ENCODE peak calls at places on chromosomes 6 and 20, in five cellular contexts. D is tibial artery, H is AG04450, R is DND-41, W is lower leg skin. E is an unnamed sample.
A peak's percentile ranks its signal among the peaks of the same experiment; 100 is the strongest.

GRCh38 chr6:83867527-83868161 is 8.2 kb downstream of the CYB5R4 start:
- DNase-seq in R (peak; percentile 70), H (peak; percentile 59), W (no peak), D (peak; percentile 51), E (peak; percentile 41)

GRCh38 chr20:22369100-22369499 is 215.3 kb downstream of the FOXA2 start:
- DNase-seq in H (no peak), D (no peak), R (no peak), W (no peak), E (no peak)

GRCh38 chr6:25058387-25058786 is 122.6 kb upstream of the RIPOR2 start:
- DNase-seq in R (no peak), H (no peak), D (no peak), W (no peak), E (no peak)

GRCh38 chr6:11202513-11203305 is 29.8 kb downstream of the NEDD9 start:
- DNase-seq in H (no peak), R (no peak), W (no peak), D (no peak), E (no peak)

GRCh38 chr6:100538086-100538485 is 73.4 kb upstream of the SIM1 start:
- DNase-seq in R (no peak), H (no peak), D (no peak), W (no peak), E (no peak)

GRCh38 chr20:4026093-4026601 is 10.8 kb upstream of the RNF24 start:
- DNase-seq in R (no peak), D (no peak), H (peak; percentile 68), W (no peak), E (no peak)

GRCh38 chr6:156250593-156250992 is 526.6 kb upstream of the ARID1B start:
- DNase-seq in R (no peak), H (no peak), W (no peak), D (no peak), E (no peak)

GRCh38 chr20:25280574-25281535 is 33.0 kb downstream of the PYGB start:
- DNase-seq in R (no peak), D (peak; percentile 19), W (peak; percentile 77), H (no peak), E (no peak)

GRCh38 chr6:1797801-1798200 is 188.1 kb downstream of the FOXC1 start:
- DNase-seq in D (no peak), W (no peak), H (no peak), R (no peak), E (no peak)

GRCh38 chr20:56702931-56703840 is 74.1 kb downstream of the TFAP2C start:
- DNase-seq in W (no peak), H (no peak), D (no peak), R (no peak), E (peak; percentile 24)

GRCh38 chr6:137745321-137745720 is 121.7 kb upstream of the TNFAIP3 start:
- DNase-seq in W (no peak), H (no peak), R (no peak), D (no peak), E (no peak)

GRCh38 chr6:6712258-6712978 is 123.9 kb downstream of the LY86 start:
- DNase-seq in H (peak; percentile 37), D (no peak), R (peak; percentile 57), W (no peak), E (no peak)

GRCh38 chr20:44052166-44052565 is 134.8 kb downstream of the JPH2 start:
- DNase-seq in H (no peak), W (peak; percentile 59), D (no peak), R (peak; percentile 2), E (no peak)

GRCh38 chr6:149437212-149437611 is 37.1 kb downstream of the SUMO4 start:
- DNase-seq in H (no peak), W (no peak), D (no peak), R (no peak), E (peak; percentile 23)

GRCh38 chr6:26019261-26019845 is 56.8 kb downstream of the TRIM38 start:
- DNase-seq in D (no peak), H (no peak), R (no peak), W (no peak), E (no peak)

GRCh38 chr20:35171753-35172433 is at the start of gene PROCR:
- DNase-seq in D (peak; percentile 90), W (peak; percentile 97), R (peak; percentile 13), H (peak; percentile 74), E (no peak)

GRCh38 chr6:10792101-10792500 is 44.5 kb downstream of the TMEM14B start:
- DNase-seq in H (no peak), R (no peak), W (no peak), D (no peak), E (no peak)

GRCh38 chr6:4289770-4290320 is 154.5 kb upstream of the ECI2 start:
- DNase-seq in H (no peak), D (no peak), R (no peak), W (no peak), E (no peak)

GRCh38 chr6:168014406-168014959 is 17.0 kb downstream of the KIF25 start:
- DNase-seq in W (no peak), R (no peak), H (no peak), D (no peak), E (no peak)

GRCh38 chr6:139927236-139927635 is 552.8 kb upstream of the CITED2 start:
- DNase-seq in H (peak; percentile 57), R (no peak), D (no peak), W (no peak), E (no peak)

GRCh38 chr6:163415620-163416379 is 1.3 kb downstream of the QKI start:
- DNase-seq in D (peak; percentile 47), R (peak; percentile 34), W (peak; percentile 89), H (no peak), E (no peak)

GRCh38 chr6:136863752-136864151 is 41.4 kb downstream of the PEX7 start:
- DNase-seq in D (no peak), W (no peak), R (no peak), H (no peak), E (no peak)

GRCh38 chr6:157291356-157291755 is 32.0 kb downstream of the TMEM242 start:
- DNase-seq in H (no peak), R (no peak), W (no peak), D (no peak), E (no peak)

GRCh38 chr6:109296305-109296915 is 85.9 kb downstream of the CD164 start:
- DNase-seq in W (no peak), R (no peak), H (no peak), D (no peak), E (no peak)

GRCh38 chr20:13059398-13060136 is 50.8 kb downstream of the SPTLC3 start:
- DNase-seq in W (no peak), R (no peak), D (no peak), H (no peak), E (no peak)

GRCh38 chr6:135310291-135310690 is 129.2 kb downstream of the MYB start:
- DNase-seq in H (no peak), R (no peak), W (no peak), D (no peak), E (no peak)

GRCh38 chr6:72865467-72865866 is 243.6 kb downstream of the KCNQ5 start:
- DNase-seq in R (no peak), H (no peak), D (no peak), W (no peak), E (no peak)

GRCh38 chr6:27668442-27669275 is 195.8 kb upstream of the ZNF184 start:
- DNase-seq in W (no peak), R (no peak), H (no peak), D (no peak), E (peak; percentile 68)

GRCh38 chr6:27667016-27667415 is 194.1 kb upstream of the ZNF184 start:
- DNase-seq in H (no peak), W (no peak), D (no peak), R (no peak), E (no peak)

GRCh38 chr6:27667651-27668441 is 194.9 kb upstream of the ZNF184 start:
- DNase-seq in R (no peak), D (no peak), H (no peak), W (no peak), E (no peak)

GRCh38 chr6:27669798-27670301 is 196.9 kb upstream of the ZNF184 start:
- DNase-seq in W (no peak), H (no peak), R (no peak), D (no peak), E (no peak)

DNA sequence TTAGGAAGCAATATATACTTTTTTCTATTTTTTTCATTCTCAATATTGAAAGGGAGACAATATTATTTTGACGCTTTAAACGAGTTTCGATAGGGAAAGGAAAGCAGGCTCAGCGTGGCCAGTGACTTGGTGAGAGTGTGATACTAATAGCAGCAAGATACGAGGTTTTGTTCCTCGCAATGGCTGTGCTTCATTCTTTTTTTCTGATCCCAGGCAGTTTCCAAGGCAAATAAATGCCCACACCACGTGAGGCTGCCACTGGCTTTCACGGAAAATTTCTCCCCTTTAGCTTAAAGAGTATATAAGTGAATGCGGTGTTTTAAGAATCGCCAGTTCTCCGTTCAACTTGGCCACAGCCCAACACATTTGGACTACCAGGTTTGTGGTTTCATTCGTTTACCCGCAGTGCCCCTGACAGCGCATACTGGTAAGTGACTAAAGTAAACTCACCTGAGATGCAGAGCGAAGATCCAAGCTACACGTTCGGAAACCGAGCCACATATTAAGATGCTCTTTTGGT is 196.4 kb upstream of the ZNF184 start:
- DNase-seq in D (no peak), W (no peak), H (no peak), R (no peak), E (no peak)
- H3K4me3 ChIP-seq in D (no peak overlapping the region), W (no peak overlapping the region), H (peak overlapping the region; percentile 23), R (no peak overlapping the region), E (peak overlapping the region; percentile 39)

GRCh38 chr6:17226766-17227338 is 54.3 kb upstream of the RBM24 start:
- DNase-seq in D (no peak), H (no peak), W (no peak), R (no peak), E (no peak)

GRCh38 chr6:17224056-17224455 is 57.1 kb upstream of the RBM24 start:
- DNase-seq in R (no peak), W (no peak), H (no peak), D (no peak), E (no peak)

GRCh38 chr6:17227403-17227802 is 53.8 kb upstream of the RBM24 start:
- DNase-seq in W (no peak), H (no peak), D (no peak), R (no peak), E (no peak)

GRCh38 chr6:17225767-17226166 is 55.4 kb upstream of the RBM24 start:
- DNase-seq in D (no peak), H (no peak), W (no peak), R (no peak), E (no peak)

GRCh38 chr6:17226269-17226668 is 54.9 kb upstream of the RBM24 start:
- DNase-seq in W (no peak), D (no peak), H (no peak), R (no peak), E (no peak)
- H3K4me3 ChIP-seq in W (no peak overlapping the region), D (no peak overlapping the region), H (no peak overlapping the region), R (no peak overlapping the region), E (no peak overlapping the region)

GRCh38 chr6:45678063-45678620 is 300.4 kb upstream of the SUPT3H start:
- DNase-seq in D (no peak), H (no peak), R (no peak), W (no peak), E (no peak)
- H3K4me3 ChIP-seq in D (no peak overlapping the region), H (no peak overlapping the region), R (no peak overlapping the region), W (no peak overlapping the region), E (no peak overlapping the region)

GRCh38 chr6:43043310-43043709 is 10.3 kb downstream of the CUL7 start:
- DNase-seq in H (no peak), D (no peak), W (no peak), R (no peak), E (no peak)

GRCh38 chr6:43037706-43038105 is 15.9 kb downstream of the CUL7 start:
- DNase-seq in W (no peak), D (no peak), H (no peak), R (no peak), E (no peak)

GRCh38 chr6:43038727-43039126 is 14.9 kb downstream of the CUL7 start:
- DNase-seq in W (no peak), D (no peak), H (no peak), R (no peak), E (no peak)

GRCh38 chr6:43037197-43037596 is 15.8 kb downstream of the RRP36 start:
- DNase-seq in D (no peak), H (no peak), R (no peak), W (no peak), E (no peak)

GRCh38 chr6:43040542-43041257 is 13.0 kb downstream of the CUL7 start:
- DNase-seq in W (no peak), R (no peak), H (no peak), D (no peak), E (no peak)
- H3K4me3 ChIP-seq in W (no peak overlapping the region), R (no peak overlapping the region), H (no peak overlapping the region), D (no peak overlapping the region), E (no peak overlapping the region)